ENCODE peak calls at places on chromosomes 7 and 10, in four cellular contexts. One of them, this sample, is unnamed.

GRCh38 chr7:7399707-7400106 is 136.0 kb downstream of the COL28A1 start:
- DNase-seq in HL-60: no peak
- DNase-seq in K562: no peak
- DNase-seq in GM12878: no peak
- DNase-seq in this sample: no peak

GRCh38 chr7:103380395-103381191 is 33.1 kb downstream of the PSMC2 start:
- DNase-seq in HL-60: no peak
- DNase-seq in K562: no peak
- DNase-seq in GM12878: no peak
- DNase-seq in this sample: no peak

GRCh38 chr10:24894728-24895127 is 57.7 kb downstream of the PRTFDC1 start:
- DNase-seq in HL-60: no peak
- DNase-seq in K562: no peak
- DNase-seq in GM12878: no peak
- DNase-seq in this sample: no peak

GRCh38 chr10:102455893-102456471 is 4.6 kb upstream of the C10orf95 start:
- DNase-seq in HL-60: peak
- DNase-seq in K562: no peak
- DNase-seq in GM12878: no peak
- DNase-seq in this sample: no peak

GRCh38 chr10:14181197-14181936 is 149.4 kb downstream of the FRMD4A start:
- DNase-seq in HL-60: no peak
- DNase-seq in K562: peak
- DNase-seq in GM12878: no peak
- DNase-seq in this sample: no peak

GRCh38 chr7:936131-937054 is 18.1 kb downstream of the ADAP1 start:
- DNase-seq in HL-60: no peak
- DNase-seq in K562: no peak
- DNase-seq in GM12878: peak
- DNase-seq in this sample: peak

GRCh38 chr10:119616879-119617580 is 20.3 kb upstream of the TIAL1 start:
- DNase-seq in HL-60: no peak
- DNase-seq in K562: peak
- DNase-seq in GM12878: no peak
- DNase-seq in this sample: no peak

GRCh38 chr7:81937091-81937490 is 167.2 kb upstream of the HGF start:
- DNase-seq in HL-60: no peak
- DNase-seq in K562: no peak
- DNase-seq in GM12878: no peak
- DNase-seq in this sample: no peak

GRCh38 chr10:80184291-80184690 is 21.0 kb downstream of the ANXA11 start:
- DNase-seq in HL-60: no peak
- DNase-seq in K562: no peak
- DNase-seq in GM12878: no peak
- DNase-seq in this sample: no peak

GRCh38 chr7:40700653-40701475 is 566.1 kb downstream of the SUGCT start:
- DNase-seq in HL-60: no peak
- DNase-seq in K562: no peak
- DNase-seq in GM12878: no peak
- DNase-seq in this sample: no peak

GRCh38 chr10:72426982-72427381 is 72.3 kb upstream of the DNAJB12 start:
- DNase-seq in HL-60: no peak
- DNase-seq in K562: no peak
- DNase-seq in GM12878: no peak
- DNase-seq in this sample: no peak

GRCh38 chr10:101588879-101589278 is 758 bp downstream of the DPCD start:
- DNase-seq in HL-60: no peak
- DNase-seq in K562: peak
- DNase-seq in GM12878: no peak
- DNase-seq in this sample: no peak

GRCh38 chr7:36794689-36795088 is 70.4 kb upstream of the AOAH start:
- DNase-seq in HL-60: no peak
- DNase-seq in K562: no peak
- DNase-seq in GM12878: no peak
- DNase-seq in this sample: no peak

GRCh38 chr7:154884348-154884920 is 118.5 kb downstream of the PAXIP1 start:
- DNase-seq in HL-60: no peak
- DNase-seq in K562: no peak
- DNase-seq in GM12878: no peak
- DNase-seq in this sample: no peak

GRCh38 chr7:155998328-155998691 is 186.0 kb upstream of the SHH start:
- DNase-seq in HL-60: no peak
- DNase-seq in K562: no peak
- DNase-seq in GM12878: no peak
- DNase-seq in this sample: no peak

GRCh38 chr7:132072165-132072564 is 504.1 kb downstream of the PLXNA4 start:
- DNase-seq in HL-60: no peak
- DNase-seq in K562: no peak
- DNase-seq in GM12878: no peak
- DNase-seq in this sample: no peak

GRCh38 chr7:145030754-145031153 is 194.9 kb upstream of the TPK1 start:
- DNase-seq in HL-60: no peak
- DNase-seq in K562: no peak
- DNase-seq in GM12878: no peak
- DNase-seq in this sample: no peak

GRCh38 chr10:78028438-78029293 is 649 bp downstream of the POLR3A start:
- DNase-seq in HL-60: no peak
- DNase-seq in K562: no peak
- DNase-seq in GM12878: no peak
- DNase-seq in this sample: no peak

GRCh38 chr7:2635148-2635668 is 3.4 kb downstream of the TTYH3 start:
- DNase-seq in HL-60: no peak
- DNase-seq in K562: no peak
- DNase-seq in GM12878: no peak
- DNase-seq in this sample: no peak

GRCh38 chr7:2633538-2634264 is 1.9 kb downstream of the TTYH3 start:
- DNase-seq in HL-60: peak
- DNase-seq in K562: no peak
- DNase-seq in GM12878: no peak
- DNase-seq in this sample: no peak

GRCh38 chr7:2631924-2632716 is at the start of gene TTYH3:
- DNase-seq in HL-60: no peak
- DNase-seq in K562: no peak
- DNase-seq in GM12878: no peak
- DNase-seq in this sample: no peak

GRCh38 chr7:2634265-2635145 is 2.7 kb downstream of the TTYH3 start:
- DNase-seq in HL-60: no peak
- DNase-seq in K562: no peak
- DNase-seq in GM12878: no peak
- DNase-seq in this sample: no peak

GRCh38 chr7:2632717-2633537 is 1.1 kb downstream of the TTYH3 start:
- DNase-seq in HL-60: peak
- DNase-seq in K562: no peak
- DNase-seq in GM12878: no peak
- DNase-seq in this sample: no peak
- TF ChIP-seq SPI1 in HL-60: no peak
- TF ChIP-seq SPI1 in K562: no peak
- TF ChIP-seq SPI1 in GM12878: no peak
- TF ChIP-seq SPI1 in this sample: peak

GRCh38 chr10:35635576-35635975 is 6.5 kb downstream of the FZD8 start:
- DNase-seq in HL-60: peak
- DNase-seq in K562: peak
- DNase-seq in GM12878: peak
- DNase-seq in this sample: peak
- TF ChIP-seq SPI1 in HL-60: no peak
- TF ChIP-seq SPI1 in K562: peak
- TF ChIP-seq SPI1 in GM12878: no peak
- TF ChIP-seq SPI1 in this sample: no peak

DNA sequence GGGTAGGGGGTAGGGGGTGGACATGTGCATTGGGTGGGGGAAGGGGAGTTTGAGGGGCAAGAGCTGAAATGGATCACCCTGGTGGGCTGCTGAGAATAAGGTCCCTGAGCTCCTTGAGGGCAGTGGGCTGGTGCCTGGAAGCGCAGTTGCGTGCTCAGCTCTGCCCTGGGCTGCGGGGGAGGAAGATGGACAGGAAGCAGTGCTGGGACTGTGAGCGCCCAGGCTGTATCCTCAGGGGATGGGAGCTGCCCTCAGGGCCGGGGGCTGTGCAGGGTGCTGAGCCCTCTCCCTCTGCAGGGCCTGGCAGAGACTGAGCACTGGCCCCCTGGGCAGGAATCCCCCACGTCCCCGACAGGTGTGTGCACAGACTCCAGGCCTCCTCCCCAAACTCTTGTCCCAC is 24.4 kb upstream of the ZNF467 start:
- DNase-seq in HL-60: no peak
- DNase-seq in K562: no peak
- DNase-seq in GM12878: no peak
- DNase-seq in this sample: no peak
- TF ChIP-seq SPI1 in HL-60: no peak
- TF ChIP-seq SPI1 in K562: no peak
- TF ChIP-seq SPI1 in GM12878: no peak
- TF ChIP-seq SPI1 in this sample: no peak

DNA sequence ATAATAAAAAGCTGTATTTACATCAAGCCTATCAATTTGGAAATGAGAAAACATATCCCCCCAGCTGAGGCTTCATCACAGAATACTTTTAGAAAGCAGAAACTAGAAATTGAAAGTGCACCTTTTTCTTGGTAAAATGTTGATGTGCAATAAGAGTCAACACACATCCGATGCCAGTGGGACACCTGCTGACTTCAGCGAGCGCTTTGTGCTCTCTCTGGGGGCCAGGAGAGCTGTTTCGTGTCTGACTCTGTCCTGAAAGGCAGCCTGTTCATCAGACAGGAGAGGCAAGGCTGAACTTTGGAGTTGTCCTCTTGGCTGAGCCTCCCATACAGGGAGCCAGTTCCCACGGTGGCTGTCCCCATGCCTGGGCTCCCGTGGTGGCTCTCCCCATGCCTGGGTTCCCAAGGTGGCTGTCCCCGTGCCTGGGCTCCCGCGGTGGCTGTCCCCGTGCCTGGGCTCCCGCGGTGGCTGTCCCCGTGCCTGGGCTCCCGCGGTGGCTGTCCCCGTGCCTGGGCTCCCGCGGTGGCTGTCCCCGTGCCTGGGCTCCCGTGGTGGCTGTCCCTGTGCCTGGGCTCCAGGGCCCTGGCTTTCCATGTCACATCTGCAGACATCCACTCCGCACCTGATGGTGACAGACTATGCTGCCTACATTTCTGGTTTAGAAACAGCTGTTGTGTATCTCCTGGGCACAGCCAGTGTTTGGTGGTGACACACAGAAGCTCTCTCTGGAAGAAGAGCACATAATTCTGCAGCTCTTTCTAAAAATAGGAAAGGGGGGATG is 250.9 kb downstream of the DNAJB6 start:
- DNase-seq in HL-60: no peak
- DNase-seq in K562: no peak
- DNase-seq in GM12878: no peak
- DNase-seq in this sample: no peak
- TF ChIP-seq SPI1 in HL-60: no peak
- TF ChIP-seq SPI1 in K562: no peak
- TF ChIP-seq SPI1 in GM12878: no peak
- TF ChIP-seq SPI1 in this sample: no peak

DNA sequence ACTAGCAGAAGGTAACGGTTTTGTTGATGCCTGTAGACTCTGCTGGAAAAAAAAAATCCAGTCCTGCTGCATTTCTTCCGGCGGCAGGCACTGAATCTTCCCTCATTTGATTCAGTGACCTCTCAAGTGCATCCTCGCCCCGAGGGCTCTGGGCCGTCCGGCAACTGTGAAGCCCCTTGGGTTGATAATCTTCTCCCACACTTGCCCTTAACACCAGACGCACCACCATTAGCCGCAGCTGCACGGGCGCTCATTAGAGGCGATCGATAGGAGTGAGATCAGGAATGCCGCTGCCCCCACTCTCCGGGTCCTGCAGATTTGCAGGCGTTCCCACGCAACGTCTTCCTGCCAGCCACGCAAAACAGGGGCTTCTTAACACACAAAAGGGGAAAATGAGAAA is 200.0 kb upstream of the MKI67 start:
- DNase-seq in HL-60: no peak
- DNase-seq in K562: no peak
- DNase-seq in GM12878: no peak
- DNase-seq in this sample: no peak
- TF ChIP-seq SPI1 in HL-60: no peak
- TF ChIP-seq SPI1 in K562: no peak
- TF ChIP-seq SPI1 in GM12878: no peak
- TF ChIP-seq SPI1 in this sample: no peak

GRCh38 chr10:86311176-86311575 is 55.4 kb downstream of the GRID1 start:
- DNase-seq in HL-60: no peak
- DNase-seq in K562: peak
- DNase-seq in GM12878: no peak
- DNase-seq in this sample: no peak

GRCh38 chr10:86311900-86312299 is 54.7 kb downstream of the GRID1 start:
- DNase-seq in HL-60: no peak
- DNase-seq in K562: no peak
- DNase-seq in GM12878: no peak
- DNase-seq in this sample: no peak

GRCh38 chr10:86312701-86313270 is 53.8 kb downstream of the GRID1 start:
- DNase-seq in HL-60: no peak
- DNase-seq in K562: no peak
- DNase-seq in GM12878: no peak
- DNase-seq in this sample: no peak

GRCh38 chr10:86310291-86310690 is 56.3 kb downstream of the GRID1 start:
- DNase-seq in HL-60: no peak
- DNase-seq in K562: no peak
- DNase-seq in GM12878: no peak
- DNase-seq in this sample: no peak

DNA sequence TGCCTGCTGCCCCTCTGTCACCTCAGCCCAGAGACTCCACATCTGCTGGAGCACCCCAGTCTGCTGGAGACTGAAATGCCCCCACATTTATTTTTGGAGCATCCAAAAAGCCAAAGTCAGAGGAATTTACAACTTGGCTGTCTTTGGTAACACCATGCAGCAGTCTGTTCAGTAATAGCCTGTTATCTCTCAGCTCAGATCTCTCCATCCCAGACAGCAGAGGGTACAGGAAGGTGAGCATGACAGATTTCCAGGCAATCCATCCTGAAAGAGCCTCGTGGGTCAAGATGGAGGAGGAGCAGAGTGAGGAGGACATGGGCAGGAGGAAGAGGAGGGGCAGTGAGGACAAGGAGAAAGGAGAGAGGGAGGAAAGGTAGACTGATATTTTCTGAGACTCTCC is 55.9 kb downstream of the GRID1 start:
- DNase-seq in HL-60: no peak
- DNase-seq in K562: no peak
- DNase-seq in GM12878: no peak
- DNase-seq in this sample: no peak
- TF ChIP-seq SPI1 in HL-60: no peak
- TF ChIP-seq SPI1 in K562: no peak
- TF ChIP-seq SPI1 in GM12878: no peak
- TF ChIP-seq SPI1 in this sample: no peak

This sample was measured in GM12891.